ENCODE peak calls at places on chromosomes 3 and 15, in seven cellular contexts. One of them, this sample, is unnamed.
A peak's percentile ranks its signal among the peaks of the same experiment; 100 is the strongest.

GRCh38 chr3:184523825-184524615 is 37.6 kb upstream of the EPHB3 start:
- DNase-seq in Panc1: peak; percentile 7
- DNase-seq in heart left ventricle: no peak
- DNase-seq in cardiac muscle cell: peak; percentile 55
- DNase-seq in A549: peak; percentile 28
- DNase-seq in psoas muscle: no peak
- DNase-seq in PC-3: peak; percentile 51
- DNase-seq in this sample: no peak

GRCh38 chr3:108218811-108219210 is 3.4 kb downstream of the IFT57 start:
- DNase-seq in Panc1: no peak
- DNase-seq in A549: no peak
- DNase-seq in PC-3: peak; percentile 26
- DNase-seq in psoas muscle: no peak
- DNase-seq in cardiac muscle cell: peak; percentile 56
- DNase-seq in heart left ventricle: no peak
- DNase-seq in this sample: no peak

GRCh38 chr3:71245052-71245488 is 338.5 kb downstream of the FOXP1 start:
- DNase-seq in Panc1: no peak
- DNase-seq in PC-3: peak; percentile 13
- DNase-seq in heart left ventricle: no peak
- DNase-seq in psoas muscle: no peak
- DNase-seq in cardiac muscle cell: peak; percentile 88
- DNase-seq in A549: no peak
- DNase-seq in this sample: no peak

GRCh38 chr3:194117114-194117845 is 18.7 kb upstream of the HES1 start:
- DNase-seq in PC-3: no peak
- DNase-seq in psoas muscle: no peak
- DNase-seq in Panc1: no peak
- DNase-seq in heart left ventricle: no peak
- DNase-seq in A549: no peak
- DNase-seq in cardiac muscle cell: no peak
- DNase-seq in this sample: no peak

GRCh38 chr3:2655229-2655701 is 454.9 kb downstream of the IL5RA start:
- DNase-seq in A549: no peak
- DNase-seq in psoas muscle: no peak
- DNase-seq in Panc1: no peak
- DNase-seq in PC-3: no peak
- DNase-seq in heart left ventricle: no peak
- DNase-seq in cardiac muscle cell: no peak
- DNase-seq in this sample: no peak

GRCh38 chr15:58510715-58511465 is 79.1 kb downstream of the LIPC start:
- DNase-seq in PC-3: peak; percentile 3
- DNase-seq in heart left ventricle: no peak
- DNase-seq in cardiac muscle cell: peak; percentile 43
- DNase-seq in A549: no peak
- DNase-seq in psoas muscle: no peak
- DNase-seq in Panc1: no peak
- DNase-seq in this sample: no peak

GRCh38 chr15:101276501-101277037 is 716 bp downstream of the SELENOS start:
- DNase-seq in A549: no peak
- DNase-seq in Panc1: no peak
- DNase-seq in heart left ventricle: no peak
- DNase-seq in cardiac muscle cell: peak; percentile 60
- DNase-seq in PC-3: peak; percentile 37
- DNase-seq in psoas muscle: no peak
- DNase-seq in this sample: no peak

GRCh38 chr3:14345496-14346150 is 56.8 kb upstream of the SLC6A6 start:
- DNase-seq in psoas muscle: no peak
- DNase-seq in heart left ventricle: no peak
- DNase-seq in cardiac muscle cell: peak; percentile 9
- DNase-seq in Panc1: no peak
- DNase-seq in PC-3: peak; percentile 35
- DNase-seq in A549: no peak
- DNase-seq in this sample: no peak

GRCh38 chr3:182083112-182083511 is 371.4 kb downstream of the SOX2 start:
- DNase-seq in PC-3: peak; percentile 26
- DNase-seq in Panc1: peak; percentile 22
- DNase-seq in psoas muscle: no peak
- DNase-seq in A549: peak; percentile 4
- DNase-seq in cardiac muscle cell: no peak
- DNase-seq in heart left ventricle: no peak
- DNase-seq in this sample: no peak

GRCh38 chr15:48548376-48548775 is 97.1 kb downstream of the FBN1 start:
- DNase-seq in PC-3: no peak
- DNase-seq in A549: no peak
- DNase-seq in psoas muscle: no peak
- DNase-seq in cardiac muscle cell: no peak
- DNase-seq in Panc1: no peak
- DNase-seq in heart left ventricle: no peak
- DNase-seq in this sample: no peak

GRCh38 chr3:60125686-60126085 is 1075.9 kb upstream of the CFAP20DC start:
- DNase-seq in cardiac muscle cell: no peak
- DNase-seq in psoas muscle: no peak
- DNase-seq in PC-3: no peak
- DNase-seq in Panc1: no peak
- DNase-seq in heart left ventricle: no peak
- DNase-seq in A549: no peak
- DNase-seq in this sample: no peak

GRCh38 chr3:150958694-150959093 is 13.8 kb downstream of the CLRN1 start:
- DNase-seq in heart left ventricle: no peak
- DNase-seq in psoas muscle: no peak
- DNase-seq in A549: no peak
- DNase-seq in PC-3: no peak
- DNase-seq in cardiac muscle cell: no peak
- DNase-seq in Panc1: no peak
- DNase-seq in this sample: no peak

GRCh38 chr3:171565671-171566070 is 105.5 kb upstream of the TNIK start:
- DNase-seq in PC-3: peak; percentile 66
- DNase-seq in Panc1: no peak
- DNase-seq in psoas muscle: no peak
- DNase-seq in heart left ventricle: no peak
- DNase-seq in cardiac muscle cell: peak; percentile 57
- DNase-seq in A549: no peak
- DNase-seq in this sample: no peak

GRCh38 chr15:39969871-39970270 is 36.0 kb downstream of the EIF2AK4 start:
- DNase-seq in PC-3: no peak
- DNase-seq in heart left ventricle: no peak
- DNase-seq in psoas muscle: peak; percentile 58
- DNase-seq in Panc1: no peak
- DNase-seq in cardiac muscle cell: peak; percentile 84
- DNase-seq in A549: no peak
- DNase-seq in this sample: peak; percentile 85

GRCh38 chr15:101091080-101092017 is 160.5 kb downstream of the CHSY1 start:
- DNase-seq in A549: no peak
- DNase-seq in psoas muscle: peak; percentile 58
- DNase-seq in Panc1: no peak
- DNase-seq in heart left ventricle: peak; percentile 76
- DNase-seq in cardiac muscle cell: peak; percentile 93
- DNase-seq in PC-3: no peak
- DNase-seq in this sample: peak; percentile 89

GRCh38 chr3:162865466-162865865 is 1368.9 kb downstream of the OTOL1 start:
- DNase-seq in A549: no peak
- DNase-seq in Panc1: no peak
- DNase-seq in cardiac muscle cell: no peak
- DNase-seq in PC-3: no peak
- DNase-seq in heart left ventricle: no peak
- DNase-seq in psoas muscle: no peak
- DNase-seq in this sample: no peak

GRCh38 chr15:36632196-36632595 is 52.8 kb downstream of the CDIN1 start:
- DNase-seq in heart left ventricle: no peak
- DNase-seq in A549: no peak
- DNase-seq in PC-3: peak; percentile 81
- DNase-seq in cardiac muscle cell: peak; percentile 20
- DNase-seq in psoas muscle: no peak
- DNase-seq in Panc1: no peak
- DNase-seq in this sample: no peak

GRCh38 chr3:30768703-30769550 is 125.5 kb downstream of the GADL1 start:
- DNase-seq in psoas muscle: peak; percentile 74
- DNase-seq in heart left ventricle: peak; percentile 80
- DNase-seq in A549: peak; percentile 43
- DNase-seq in Panc1: no peak
- DNase-seq in PC-3: peak; percentile 87
- DNase-seq in cardiac muscle cell: peak; percentile 73
- DNase-seq in this sample: peak; percentile 78

GRCh38 chr15:25072857-25073476 is 118.2 kb downstream of the SNRPN start:
- DNase-seq in psoas muscle: no peak
- DNase-seq in Panc1: no peak
- DNase-seq in A549: no peak
- DNase-seq in PC-3: no peak
- DNase-seq in cardiac muscle cell: no peak
- DNase-seq in heart left ventricle: no peak
- DNase-seq in this sample: no peak

GRCh38 chr3:169133178-169134161 is 530.0 kb downstream of the MECOM start:
- DNase-seq in psoas muscle: no peak
- DNase-seq in heart left ventricle: no peak
- DNase-seq in Panc1: no peak
- DNase-seq in PC-3: peak; percentile 63
- DNase-seq in cardiac muscle cell: peak; percentile 58
- DNase-seq in A549: no peak
- DNase-seq in this sample: no peak

GRCh38 chr3:136604961-136605360 is 147.2 kb downstream of the STAG1 start:
- DNase-seq in heart left ventricle: no peak
- DNase-seq in psoas muscle: no peak
- DNase-seq in cardiac muscle cell: peak; percentile 35
- DNase-seq in Panc1: no peak
- DNase-seq in PC-3: peak; percentile 26
- DNase-seq in A549: no peak
- DNase-seq in this sample: no peak

GRCh38 chr3:137012097-137012501 is 54.3 kb downstream of the IL20RB start:
- DNase-seq in Panc1: no peak
- DNase-seq in heart left ventricle: no peak
- DNase-seq in cardiac muscle cell: peak; percentile 39
- DNase-seq in A549: no peak
- DNase-seq in PC-3: no peak
- DNase-seq in psoas muscle: no peak
- DNase-seq in this sample: no peak

GRCh38 chr15:67063689-67064606 is 1.5 kb upstream of the SMAD3 start:
- DNase-seq in heart left ventricle: no peak
- DNase-seq in Panc1: no peak
- DNase-seq in psoas muscle: peak; percentile 42
- DNase-seq in A549: peak; percentile 73
- DNase-seq in cardiac muscle cell: no peak
- DNase-seq in PC-3: no peak
- DNase-seq in this sample: peak; percentile 41

GRCh38 chr3:196169836-196170240 is 41.4 kb downstream of the ZDHHC19 start:
- DNase-seq in Panc1: no peak
- DNase-seq in PC-3: no peak
- DNase-seq in A549: no peak
- DNase-seq in psoas muscle: no peak
- DNase-seq in cardiac muscle cell: no peak
- DNase-seq in heart left ventricle: no peak
- DNase-seq in this sample: no peak

GRCh38 chr15:42118650-42119531 is 24.5 kb upstream of the PLA2G4D start:
- DNase-seq in PC-3: peak; percentile 48
- DNase-seq in cardiac muscle cell: peak; percentile 45
- DNase-seq in psoas muscle: no peak
- DNase-seq in A549: no peak
- DNase-seq in heart left ventricle: no peak
- DNase-seq in Panc1: no peak
- DNase-seq in this sample: no peak
- H3K4me3 ChIP-seq in PC-3: peak overlapping the region; percentile 41
- H3K4me3 ChIP-seq in cardiac muscle cell: no peak overlapping the region
- H3K4me3 ChIP-seq in psoas muscle: no peak overlapping the region
- H3K4me3 ChIP-seq in A549: no peak overlapping the region
- H3K4me3 ChIP-seq in heart left ventricle: no peak overlapping the region
- H3K4me3 ChIP-seq in Panc1: no peak overlapping the region
- H3K4me3 ChIP-seq in this sample: no peak overlapping the region

GRCh38 chr3:142595581-142595950 is 627 bp upstream of the PLS1 start:
- DNase-seq in cardiac muscle cell: peak; percentile 78
- DNase-seq in Panc1: no peak
- DNase-seq in PC-3: peak; percentile 86
- DNase-seq in psoas muscle: no peak
- DNase-seq in A549: peak; percentile 40
- DNase-seq in heart left ventricle: no peak
- DNase-seq in this sample: no peak
- H3K27ac ChIP-seq in cardiac muscle cell: peak overlapping the region; percentile 73
- H3K27ac ChIP-seq in Panc1: peak overlapping the region; percentile 96
- H3K27ac ChIP-seq in PC-3: peak overlapping the region; percentile 91
- H3K27ac ChIP-seq in psoas muscle: peak overlapping the region; percentile 1
- H3K27ac ChIP-seq in A549: peak overlapping the region; percentile 90
- H3K27ac ChIP-seq in heart left ventricle: peak overlapping the region; percentile 55
- H3K27ac ChIP-seq in this sample: no peak overlapping the region

DNA sequence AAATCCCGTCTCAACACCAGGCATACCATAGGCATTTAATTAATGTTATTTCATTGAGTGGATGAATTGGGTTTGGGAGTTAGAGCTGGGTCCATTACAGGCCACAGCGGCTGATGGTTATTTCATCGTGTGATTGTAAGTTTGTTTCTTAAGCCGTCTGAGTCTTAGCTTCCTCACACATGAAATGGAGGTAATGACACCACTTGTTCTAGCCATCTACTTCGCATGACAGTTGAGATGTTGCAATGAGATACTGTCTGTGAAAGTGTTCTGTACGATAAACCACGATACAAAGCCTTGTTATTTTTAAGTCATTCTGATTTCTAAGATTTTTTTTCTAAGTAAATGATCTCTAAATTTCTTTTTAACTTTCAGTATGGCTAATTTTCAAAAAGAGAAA is 8.6 kb upstream of the TP63 start:
- DNase-seq in cardiac muscle cell: no peak
- DNase-seq in psoas muscle: no peak
- DNase-seq in heart left ventricle: no peak
- DNase-seq in PC-3: no peak
- DNase-seq in A549: no peak
- DNase-seq in Panc1: no peak
- DNase-seq in this sample: no peak
- H3K4me1 ChIP-seq in cardiac muscle cell: no peaks in the 10 kb centered on the region
- H3K4me1 ChIP-seq in psoas muscle: peaks cover 39% of the 10 kb centered on the region
- H3K4me1 ChIP-seq in heart left ventricle: no peaks in the 10 kb centered on the region
- H3K4me1 ChIP-seq in PC-3: peaks cover 25% of the 10 kb centered on the region
- H3K4me1 ChIP-seq in A549: no peaks in the 10 kb centered on the region
- H3K4me1 ChIP-seq in Panc1: no peaks in the 10 kb centered on the region
- H3K4me1 ChIP-seq in this sample: no peaks in the 10 kb centered on the region

GRCh38 chr3:177229791-177230190 is 32.5 kb upstream of the TBL1XR1 start:
- DNase-seq in heart left ventricle: no peak
- DNase-seq in A549: no peak
- DNase-seq in Panc1: no peak
- DNase-seq in PC-3: no peak
- DNase-seq in cardiac muscle cell: peak; percentile 67
- DNase-seq in psoas muscle: no peak
- DNase-seq in this sample: no peak
- H3K4me3 ChIP-seq in heart left ventricle: no peak overlapping the region
- H3K4me3 ChIP-seq in A549: no peak overlapping the region
- H3K4me3 ChIP-seq in Panc1: no peak overlapping the region
- H3K4me3 ChIP-seq in PC-3: no peak overlapping the region
- H3K4me3 ChIP-seq in cardiac muscle cell: no peak overlapping the region
- H3K4me3 ChIP-seq in psoas muscle: no peak overlapping the region
- H3K4me3 ChIP-seq in this sample: no peak overlapping the region

GRCh38 chr15:45497261-45497660 is 25.3 kb downstream of the SLC30A4 start:
- DNase-seq in heart left ventricle: no peak
- DNase-seq in A549: no peak
- DNase-seq in PC-3: no peak
- DNase-seq in cardiac muscle cell: no peak
- DNase-seq in Panc1: no peak
- DNase-seq in psoas muscle: no peak
- DNase-seq in this sample: no peak
- H3K27ac ChIP-seq in heart left ventricle: no peak overlapping the region
- H3K27ac ChIP-seq in A549: no peak overlapping the region
- H3K27ac ChIP-seq in PC-3: no peak overlapping the region
- H3K27ac ChIP-seq in cardiac muscle cell: no peak overlapping the region
- H3K27ac ChIP-seq in Panc1: no peak overlapping the region
- H3K27ac ChIP-seq in psoas muscle: no peak overlapping the region
- H3K27ac ChIP-seq in this sample: no peak overlapping the region

This sample was measured in right cardiac atrium.